ENCODE peak calls at places on chromosomes 16 and 17, in five cellular contexts. X is endodermal cell, L is left ventricle myocardium inferior, O is heart right ventricle, N is A673. K is an unnamed sample.

GRCh38 chr16:67415872-67416793 is at the start of gene ZDHHC1:
- DNase-seq in X (peak), L (peak), O (peak), N (peak), K (peak)

GRCh38 chr16:79628501-79628975 is 28.0 kb upstream of the MAF start:
- DNase-seq in X (no peak), L (no peak), O (no peak), N (no peak), K (no peak)

GRCh38 chr17:10114931-10115535 is 83.4 kb downstream of the GAS7 start:
- DNase-seq in X (peak), L (peak), O (peak), N (peak), K (peak)

GRCh38 chr16:75385507-75386152 is 47.7 kb downstream of the CFDP1 start:
- DNase-seq in X (no peak), L (no peak), O (no peak), N (peak), K (no peak)

GRCh38 chr16:22012241-22012640 is 4.3 kb downstream of the MOSMO start:
- DNase-seq in X (no peak), L (no peak), O (no peak), N (no peak), K (no peak)

GRCh38 chr17:44222112-44222869 is 2.8 kb upstream of the UBTF start:
- DNase-seq in X (peak), L (peak), O (peak), N (peak), K (peak)

GRCh38 chr17:79513206-79513605 is 97.6 kb downstream of the RBFOX3 start:
- DNase-seq in X (no peak), L (no peak), O (no peak), N (no peak), K (no peak)

GRCh38 chr16:82506734-82507133 is 120.0 kb upstream of the CDH13 start:
- DNase-seq in X (peak), L (no peak), O (no peak), N (no peak), K (no peak)

GRCh38 chr17:66777689-66778225 is 57.2 kb upstream of the CACNG5 start:
- DNase-seq in X (peak), L (no peak), O (no peak), N (peak), K (no peak)

DNA sequence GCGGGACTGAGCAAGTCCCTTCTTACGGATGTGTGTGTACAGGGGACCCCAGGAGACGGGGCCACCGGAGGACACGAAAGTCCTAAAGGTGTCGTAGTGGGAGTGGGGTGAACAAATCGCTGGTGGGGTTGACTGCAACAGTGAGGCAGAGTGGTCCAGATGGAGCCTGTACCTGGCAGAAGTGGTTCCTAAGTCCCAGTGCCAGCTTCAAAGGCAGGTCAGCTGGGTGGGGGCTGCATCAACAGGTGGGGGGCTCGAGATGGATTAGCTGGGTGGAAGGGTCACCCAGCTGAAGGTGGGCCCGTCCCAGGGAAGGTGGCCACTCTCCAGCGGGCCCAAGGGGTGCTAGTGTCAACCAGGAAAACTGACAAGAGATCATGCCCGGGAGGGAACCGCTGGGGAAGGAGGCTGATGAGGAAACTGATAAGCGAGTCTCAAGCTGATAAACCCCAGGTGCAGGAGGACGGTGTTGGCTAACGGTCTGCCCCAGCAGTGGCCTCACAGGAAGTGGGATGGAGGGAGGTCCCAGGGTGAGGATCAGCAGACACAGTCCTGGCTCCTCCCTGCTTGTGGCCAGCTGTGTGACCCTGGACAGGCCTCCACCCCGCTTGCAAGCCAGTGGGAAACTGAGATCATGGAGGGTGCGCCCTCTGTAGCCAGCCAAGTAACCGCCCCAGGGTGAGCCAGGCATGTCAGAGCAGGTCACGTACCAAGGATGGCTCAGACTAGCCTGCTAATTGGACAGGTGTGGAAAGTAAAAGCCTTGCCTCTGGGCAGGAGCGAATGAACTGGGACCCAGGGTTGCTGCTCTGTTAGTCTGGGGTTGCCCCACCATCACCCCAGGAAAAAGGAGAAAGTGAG is 1.0 kb downstream of the ORAI3 start:
- DNase-seq in X (peak), L (peak), O (peak), N (no peak), K (no peak)
- TF ChIP-seq CTCF in X (peak), L (no peak), O (no peak), N (no peak), K (no peak)

DNA sequence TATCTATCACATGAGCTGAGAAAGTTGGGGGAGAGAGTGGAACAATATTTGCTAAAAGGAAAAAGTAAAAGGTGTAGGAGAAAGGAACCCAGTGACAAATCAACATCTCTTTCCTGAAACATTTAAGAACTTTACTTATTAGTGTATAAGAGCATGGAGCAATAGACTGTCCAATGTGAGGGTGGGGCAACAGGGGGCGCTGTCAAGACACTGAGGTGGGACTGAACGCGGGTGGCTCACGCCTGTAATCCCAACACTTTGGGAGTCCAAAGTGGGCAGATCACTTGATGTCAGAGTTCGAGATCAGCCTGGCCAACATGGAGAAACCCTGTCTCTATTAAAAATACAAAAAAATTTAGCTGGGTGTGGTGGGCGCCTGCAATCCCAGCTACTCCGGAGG is 21.2 kb downstream of the PCTP start:
- DNase-seq in X (no peak), L (no peak), O (no peak), N (no peak), K (no peak)
- TF ChIP-seq CTCF in X (peak), L (no peak), O (no peak), N (peak), K (no peak)

DNA sequence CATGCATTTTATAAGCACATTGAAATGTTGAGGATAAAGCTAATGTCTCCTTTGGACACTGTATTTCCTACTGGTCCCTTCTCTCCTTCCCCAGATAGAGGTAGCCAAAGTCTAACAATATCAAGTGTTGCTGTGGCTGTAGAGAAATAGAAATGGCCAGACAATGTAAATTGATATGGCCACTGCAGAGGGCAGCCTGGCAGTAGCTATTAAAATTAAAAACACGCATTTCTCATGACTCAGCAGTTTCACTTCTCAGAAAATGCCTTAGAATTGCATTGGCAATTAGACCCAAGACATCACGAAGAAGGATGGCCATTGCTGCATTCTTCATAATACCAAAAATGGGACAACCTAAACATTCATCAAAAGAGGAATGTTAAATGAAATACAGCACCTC is 46.8 kb upstream of the MRTFB start:
- DNase-seq in X (no peak), L (no peak), O (no peak), N (no peak), K (no peak)
- TF ChIP-seq CTCF in X (no peak), L (no peak), O (no peak), N (no peak), K (no peak)

GRCh38 chr17:75531724-75532090 is 6.2 kb downstream of the LLGL2 start:
- DNase-seq in X (peak), L (no peak), O (no peak), N (no peak), K (no peak)

GRCh38 chr17:75526555-75527270 is 1.2 kb downstream of the LLGL2 start:
- DNase-seq in X (peak), L (no peak), O (no peak), N (no peak), K (no peak)

GRCh38 chr17:75535119-75535537 is 9.6 kb downstream of the LLGL2 start:
- DNase-seq in X (no peak), L (no peak), O (no peak), N (no peak), K (no peak)

GRCh38 chr17:75535871-75536270 is 10.4 kb downstream of the LLGL2 start:
- DNase-seq in X (no peak), L (no peak), O (no peak), N (no peak), K (no peak)

DNA sequence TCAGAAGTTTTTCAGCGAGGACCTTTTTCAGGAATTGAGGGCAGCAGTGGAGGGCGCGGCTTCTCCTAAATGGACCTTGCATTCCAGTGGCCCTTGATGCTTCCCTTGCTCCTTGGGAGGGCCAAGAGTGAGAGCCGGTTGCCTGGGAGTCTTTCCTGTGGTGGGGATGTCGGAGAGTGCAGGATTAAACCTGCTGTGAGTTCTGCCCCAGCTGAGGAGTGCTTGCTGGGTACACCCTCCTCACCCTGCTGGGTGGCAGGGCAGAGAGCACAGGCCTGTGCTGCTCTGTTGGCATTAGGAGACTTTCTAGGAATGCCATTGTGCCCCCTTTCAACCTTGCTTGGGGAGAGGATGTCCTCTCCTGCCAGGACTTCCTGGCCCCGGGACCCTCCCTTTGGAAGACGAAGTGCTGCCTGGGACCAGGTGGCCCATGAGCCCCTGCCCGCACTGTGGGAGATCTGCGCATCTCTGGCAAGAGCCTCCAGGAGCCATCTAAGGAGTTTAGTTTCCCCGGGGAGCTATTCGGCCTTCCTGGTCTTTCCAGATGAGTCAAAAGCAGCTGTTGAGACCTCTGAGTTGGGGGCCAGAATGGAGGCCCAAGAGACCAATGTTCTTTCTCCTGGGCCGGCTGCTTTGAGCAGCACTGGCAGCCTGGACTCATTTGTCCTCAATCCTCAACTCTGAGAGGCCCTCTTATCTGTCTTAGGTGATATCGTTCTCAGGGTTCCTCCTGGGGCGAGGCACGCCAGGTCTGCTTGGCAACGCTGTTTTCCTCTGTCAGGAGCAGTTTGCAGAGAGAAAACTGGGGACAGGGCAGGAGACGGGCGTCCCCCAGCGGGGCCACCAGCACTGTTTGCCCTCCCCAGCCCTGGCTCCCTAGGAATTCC is 5.6 kb downstream of the LLGL2 start:
- DNase-seq in X (peak), L (no peak), O (no peak), N (no peak), K (no peak)
- TF ChIP-seq CTCF in X (no peak), L (no peak), O (no peak), N (no peak), K (no peak)

DNA sequence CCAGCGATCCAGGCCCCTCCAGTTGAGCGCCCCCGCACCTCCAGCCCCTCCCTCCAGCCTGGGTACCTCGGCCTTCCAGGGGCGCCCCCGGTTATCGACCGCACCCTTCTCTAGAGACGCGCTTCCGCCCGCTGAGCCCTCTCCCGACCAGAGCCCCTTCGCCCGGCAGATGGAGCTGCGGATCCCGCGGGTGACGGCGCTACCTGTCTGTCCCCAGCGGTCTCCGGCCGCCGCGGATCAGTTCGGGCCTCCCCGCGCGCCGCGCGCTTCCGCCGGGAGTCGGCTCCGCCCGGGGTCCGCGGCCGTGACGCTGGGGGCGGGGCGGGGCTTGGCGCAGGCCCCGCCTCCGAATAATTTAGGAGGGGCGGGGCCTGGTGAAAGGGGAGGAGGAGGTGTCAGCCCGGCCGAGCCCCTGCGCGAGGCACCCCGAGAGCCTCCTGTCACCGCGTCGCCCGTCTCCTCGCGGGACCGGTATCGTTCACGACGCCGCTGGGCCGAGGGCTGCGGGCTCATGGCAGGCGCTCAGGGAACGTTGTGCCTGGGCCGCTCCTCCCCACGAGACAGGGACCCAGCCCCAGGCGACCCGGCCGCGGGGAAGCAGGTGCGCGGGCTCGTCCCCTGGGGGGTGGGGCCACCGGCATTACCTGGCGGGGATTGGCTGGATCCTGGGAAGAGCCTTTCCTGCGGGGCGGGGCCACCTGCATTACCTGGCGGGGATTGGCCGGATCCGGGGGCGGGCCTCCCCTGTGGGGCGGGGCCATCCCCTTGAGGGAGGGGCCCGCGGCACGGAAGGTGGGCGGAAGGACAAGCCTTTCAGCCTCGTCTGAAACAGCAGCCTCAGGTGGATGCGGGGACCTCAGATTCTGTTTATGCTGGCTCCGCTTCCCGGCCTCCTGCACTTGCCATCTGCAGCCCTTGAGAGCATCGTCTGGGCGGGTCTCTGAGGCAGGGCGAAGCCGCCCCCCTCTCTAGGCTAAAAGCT is at the start of gene SPATA2L:
- DNase-seq in X (peak), L (peak), O (peak), N (peak), K (peak)
- TF ChIP-seq CTCF in X (peak), L (peak), O (no peak), N (no peak), K (no peak)

GRCh38 chr17:71422968-71423367 is 697.9 kb upstream of the SOX9 start:
- DNase-seq in X (no peak), L (no peak), O (no peak), N (no peak), K (no peak)

GRCh38 chr17:71427801-71428200 is 693.0 kb upstream of the SOX9 start:
- DNase-seq in X (no peak), L (no peak), O (no peak), N (no peak), K (no peak)

GRCh38 chr17:71428897-71429296 is 691.9 kb upstream of the SOX9 start:
- DNase-seq in X (no peak), L (no peak), O (no peak), N (no peak), K (no peak)

GRCh38 chr17:71423871-71424546 is 696.8 kb upstream of the SOX9 start:
- DNase-seq in X (peak), L (no peak), O (no peak), N (no peak), K (no peak)
- TF ChIP-seq CTCF in X (no peak), L (no peak), O (no peak), N (no peak), K (no peak)

DNA sequence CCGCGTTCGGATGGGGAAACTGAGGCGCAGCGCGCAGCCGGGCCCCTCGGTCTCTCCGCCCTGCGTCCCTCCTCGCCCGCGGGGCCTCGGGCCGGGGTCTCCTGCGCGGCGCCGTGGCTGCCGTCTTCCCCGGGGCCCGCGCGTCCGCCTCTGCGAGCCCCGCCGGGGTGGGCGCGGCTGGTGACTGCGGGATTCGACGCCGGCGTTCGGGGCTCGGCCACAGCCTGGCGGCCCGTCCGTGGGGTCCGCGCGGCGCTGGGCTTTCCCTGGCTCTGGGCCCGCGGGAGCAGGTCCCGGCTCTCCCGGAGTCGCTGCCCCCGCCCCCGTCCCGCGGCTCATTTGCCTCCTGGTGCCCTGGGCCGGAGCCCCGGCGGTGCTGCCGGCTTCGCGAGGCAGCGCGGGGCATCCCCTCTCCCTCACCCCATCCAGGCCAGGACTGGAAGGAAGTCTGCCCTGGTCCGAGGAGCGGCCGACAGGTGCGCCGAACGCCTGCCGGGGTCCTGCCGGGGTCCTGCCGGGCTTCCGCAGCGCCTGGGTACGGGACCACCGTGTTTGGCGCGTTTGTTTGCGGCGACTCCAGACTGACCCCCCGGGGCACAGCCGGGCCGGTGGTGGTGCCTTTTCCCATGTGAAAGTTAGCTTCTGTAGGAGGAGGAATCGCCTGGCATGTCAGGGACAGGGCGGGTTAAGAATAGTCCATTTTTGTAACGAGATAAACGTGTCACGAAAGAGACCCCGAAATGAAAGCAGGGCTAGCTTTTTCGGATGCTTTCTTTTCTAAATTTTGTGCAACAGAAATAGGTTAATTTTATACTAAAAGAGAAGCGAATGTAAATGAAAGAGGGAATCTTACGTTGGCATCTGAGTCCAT is 671 bp downstream of the CHMP6 start:
- DNase-seq in X (peak), L (no peak), O (no peak), N (no peak), K (no peak)
- TF ChIP-seq CTCF in X (no peak), L (no peak), O (no peak), N (no peak), K (no peak)